ENCODE peak calls at places on chromosomes 16 and 17, in six cellular contexts. A is fibroblast of the aortic adventitia, P is upper lobe of right lung, L is body of pancreas, D is left lung, Y is BJ. I is an unnamed sample.

GRCh38 chr17:31072186-31072585 is 22.6 kb upstream of the NF1 start:
- DNase-seq in A (peak; percentile 49), P (no peak), L (no peak), D (no peak), Y (peak; percentile 41), I (no peak)

GRCh38 chr17:82930924-82931695 is 91.3 kb upstream of the ZNF750 start:
- DNase-seq in A (no peak), P (peak; percentile 61), L (peak; percentile 9), D (no peak), Y (no peak), I (no peak)

GRCh38 chr17:70308619-70309018 is 139.3 kb downstream of the KCNJ2 start:
- DNase-seq in A (no peak), P (no peak), L (no peak), D (no peak), Y (no peak), I (no peak)

GRCh38 chr17:33028778-33029177 is 37.1 kb downstream of the SPACA3 start:
- DNase-seq in A (no peak), P (no peak), L (no peak), D (no peak), Y (no peak), I (no peak)

GRCh38 chr17:48012151-48012520 is 25.5 kb downstream of the COPZ2 start:
- DNase-seq in A (no peak), P (peak; percentile 73), L (peak; percentile 36), D (no peak), Y (no peak), I (no peak)

GRCh38 chr16:1113489-1113888 is 17.4 kb upstream of the C1QTNF8 start:
- DNase-seq in A (no peak), P (no peak), L (no peak), D (no peak), Y (no peak), I (no peak)

GRCh38 chr17:48068491-48068961 is 20.4 kb downstream of the NFE2L1 start:
- DNase-seq in A (peak; percentile 59), P (no peak), L (no peak), D (no peak), Y (peak; percentile 32), I (no peak)

GRCh38 chr17:30031214-30031869 is 85.3 kb upstream of the NSRP1 start:
- DNase-seq in A (no peak), P (no peak), L (no peak), D (no peak), Y (no peak), I (peak; percentile 26)

GRCh38 chr16:57270221-57271062 is 14.0 kb downstream of the PLLP start:
- DNase-seq in A (no peak), P (no peak), L (no peak), D (no peak), Y (no peak), I (no peak)

GRCh38 chr17:46979023-46979870 is at the start of gene RPRML:
- DNase-seq in A (no peak), P (no peak), L (peak; percentile 37), D (no peak), Y (no peak), I (no peak)

GRCh38 chr16:1874854-1875253 is 2.9 kb upstream of the MEIOB start:
- DNase-seq in A (no peak), P (no peak), L (no peak), D (no peak), Y (no peak), I (no peak)

GRCh38 chr17:65438173-65438572 is 123.3 kb downstream of the AXIN2 start:
- DNase-seq in A (no peak), P (no peak), L (no peak), D (no peak), Y (no peak), I (no peak)

GRCh38 chr17:72266099-72266852 is 145.5 kb downstream of the SOX9 start:
- DNase-seq in A (no peak), P (no peak), L (no peak), D (no peak), Y (no peak), I (no peak)

GRCh38 chr17:43468746-43469544 is 14.8 kb upstream of the DHX8 start:
- DNase-seq in A (peak; percentile 67), P (no peak), L (no peak), D (no peak), Y (peak; percentile 84), I (no peak)

GRCh38 chr16:73183678-73184092 is 135.8 kb upstream of the ZFHX3 start:
- DNase-seq in A (peak; percentile 68), P (no peak), L (no peak), D (no peak), Y (no peak), I (no peak)

GRCh38 chr16:81137012-81137335 is 40.8 kb upstream of the GCSH start:
- DNase-seq in A (peak; percentile 47), P (no peak), L (no peak), D (no peak), Y (no peak), I (no peak)

GRCh38 chr16:78177927-78178326 is 78.5 kb downstream of the WWOX start:
- DNase-seq in A (no peak), P (no peak), L (no peak), D (no peak), Y (no peak), I (no peak)

GRCh38 chr16:67430504-67431076 is 331 bp upstream of the HSD11B2 start:
- DNase-seq in A (no peak), P (peak; percentile 76), L (no peak), D (no peak), Y (no peak), I (no peak)

GRCh38 chr16:29926675-29927522 is 873 bp upstream of the KCTD13 start:
- DNase-seq in A (no peak), P (peak; percentile 9), L (peak; percentile 39), D (no peak), Y (no peak), I (no peak)

GRCh38 chr17:78227455-78227916 is 3.9 kb upstream of the TMEM235 start:
- DNase-seq in A (no peak), P (peak; percentile 64), L (no peak), D (no peak), Y (no peak), I (no peak)

GRCh38 chr17:38454528-38454927 is 26.3 kb downstream of the ARHGAP23 start:
- DNase-seq in A (peak; percentile 81), P (peak; percentile 82), L (peak; percentile 36), D (peak; percentile 71), Y (no peak), I (no peak)

GRCh38 chr16:80317132-80318098 is 223.4 kb upstream of the DYNLRB2 start:
- DNase-seq in A (no peak), P (no peak), L (no peak), D (no peak), Y (no peak), I (no peak)

DNA sequence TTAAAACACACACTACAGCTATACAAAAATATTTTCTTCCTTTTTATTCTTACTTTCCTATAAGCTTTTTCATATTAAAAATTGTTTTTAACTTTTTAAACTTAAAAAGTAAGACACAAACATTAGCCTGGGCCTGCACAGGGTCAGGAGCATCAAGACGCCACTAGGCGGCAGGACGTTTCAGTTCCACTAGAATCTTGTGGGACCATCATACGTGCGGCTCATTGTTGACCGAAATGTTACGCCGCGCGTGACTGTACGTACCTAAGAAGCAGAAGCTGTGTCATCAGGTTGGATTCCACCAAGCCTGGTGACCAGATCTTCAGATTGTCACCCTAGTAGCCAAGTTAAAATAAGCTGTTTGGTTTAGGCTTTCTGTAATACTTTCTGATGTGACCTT is 47.1 kb downstream of the USP10 start:
- DNase-seq in A (no peak), P (no peak), L (no peak), D (no peak), Y (no peak), I (no peak)
- TF ChIP-seq CTCF in A (peak; percentile 28), P (peak; percentile 9), L (no peak), D (no peak), Y (peak; percentile 34), I (no peak)

DNA sequence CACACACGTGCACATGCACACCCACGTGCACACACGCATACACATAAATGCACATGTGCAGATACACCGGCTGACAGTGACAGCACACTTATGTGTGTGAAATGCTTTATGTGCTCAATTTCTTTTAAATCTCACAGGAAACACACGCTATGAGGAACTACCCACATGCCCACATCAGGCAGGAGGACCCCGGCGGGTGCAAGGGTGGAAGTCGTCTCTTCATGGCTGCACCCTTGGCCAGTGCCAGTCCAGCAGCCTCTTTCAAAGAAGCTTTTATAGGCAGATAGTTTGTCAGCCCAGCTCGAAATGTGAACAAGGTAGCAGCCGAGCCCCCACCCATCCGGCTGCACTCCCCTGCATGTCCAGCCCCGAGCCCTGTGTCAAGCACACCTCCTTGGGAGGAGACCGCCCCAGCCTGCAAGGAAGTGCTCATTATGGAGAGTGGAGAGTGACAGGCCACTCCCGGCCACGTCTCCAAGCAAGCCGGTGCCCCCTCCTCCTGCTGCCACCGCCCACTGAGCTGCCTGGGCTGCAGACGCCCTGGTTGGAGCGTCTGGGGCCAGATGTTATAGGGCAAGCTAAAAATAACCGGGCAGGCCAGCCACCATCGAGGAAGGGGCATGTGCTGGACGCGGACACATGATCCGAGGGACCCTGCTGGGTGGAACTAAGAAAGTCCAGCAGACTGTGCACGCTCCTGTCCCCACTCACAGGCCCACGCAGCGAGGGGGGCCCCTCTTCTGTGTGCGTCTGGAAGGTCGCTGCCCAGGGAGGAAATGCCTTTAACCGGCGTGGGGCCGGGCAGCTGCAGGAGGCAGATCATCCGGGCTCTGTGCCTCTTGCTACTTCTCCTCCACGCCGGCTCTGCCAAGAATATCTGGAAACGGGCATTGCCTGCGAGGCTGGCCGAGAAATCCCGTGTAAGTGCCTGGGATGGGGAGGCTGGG is at the start of gene WFDC1:
- DNase-seq in A (peak; percentile 13), P (peak; percentile 72), L (no peak), D (no peak), Y (no peak), I (no peak)
- H3K4me3 ChIP-seq in A (peak within 1 kb of the TSS; percentile 13), P (peak within 1 kb of the TSS; percentile 50), L (no peak within 1 kb of the TSS), D (peak within 1 kb of the TSS; percentile 20), Y (peak within 1 kb of the TSS; percentile 40), I (no peak within 1 kb of the TSS)

GRCh38 chr17:57669671-57670529 is 75.2 kb downstream of the CCDC182 start:
- DNase-seq in A (no peak), P (no peak), L (no peak), D (no peak), Y (no peak), I (no peak)

GRCh38 chr17:57670769-57671545 is 74.1 kb downstream of the CCDC182 start:
- DNase-seq in A (no peak), P (no peak), L (no peak), D (no peak), Y (no peak), I (no peak)

GRCh38 chr17:57672971-57673370 is 72.1 kb downstream of the CCDC182 start:
- DNase-seq in A (no peak), P (no peak), L (no peak), D (no peak), Y (no peak), I (no peak)

GRCh38 chr17:57671546-57672204 is 73.4 kb downstream of the CCDC182 start:
- DNase-seq in A (peak; percentile 76), P (peak; percentile 86), L (peak; percentile 68), D (peak; percentile 73), Y (peak; percentile 13), I (peak; percentile 24)

DNA sequence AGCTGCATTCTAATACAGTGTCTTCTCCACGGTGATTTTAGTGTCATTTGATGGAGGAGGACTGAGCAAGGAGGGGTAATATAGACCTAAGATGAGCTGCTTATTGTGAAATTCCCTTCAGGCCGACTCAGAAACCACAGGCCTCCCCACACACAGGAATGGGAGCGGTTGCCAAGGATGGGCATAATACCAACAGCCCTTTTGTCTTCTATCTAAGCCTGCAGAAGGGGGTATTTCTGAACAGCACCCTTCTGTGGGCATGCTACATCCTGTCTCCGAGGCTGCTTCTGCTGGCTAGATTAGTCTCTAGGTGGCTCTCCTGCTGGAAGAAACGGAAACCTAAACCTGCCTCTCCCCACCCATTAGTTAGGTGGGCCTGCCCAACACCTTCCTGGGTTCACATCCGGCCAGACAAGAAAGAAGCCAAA is 72.9 kb downstream of the CCDC182 start:
- DNase-seq in A (peak; percentile 62), P (no peak), L (no peak), D (no peak), Y (no peak), I (no peak)
- TF ChIP-seq CTCF in A (no peak), P (no peak), L (no peak), D (no peak), Y (no peak), I (no peak)

GRCh38 chr16:51009359-51009758 is 141.7 kb downstream of the SALL1 start:
- DNase-seq in A (no peak), P (no peak), L (no peak), D (no peak), Y (no peak), I (no peak)
- H3K4me3 ChIP-seq in A (no peak overlapping the region), P (no peak overlapping the region), L (no peak overlapping the region), D (no peak overlapping the region), Y (no peak overlapping the region), I (no peak overlapping the region)

I was measured in GM12864.